ENCODE peak calls at places on chromosomes 12 and 14, in four cellular contexts. One of them, this sample, is unnamed. For H3K4me1 and H3K27me3, the result is how much of the 10 kb centered on the place peaks cover.

GRCh38 chr12:68613209-68613904 is 2.7 kb downstream of the RAP1B start:
- DNase-seq in hepatocyte: peak
- DNase-seq in Karpas-422: peak
- DNase-seq in K562: peak
- DNase-seq in this sample: no peak

GRCh38 chr12:130357241-130357640 is 19.6 kb downstream of the PIWIL1 start:
- DNase-seq in hepatocyte: no peak
- DNase-seq in Karpas-422: peak
- DNase-seq in K562: no peak
- DNase-seq in this sample: no peak

GRCh38 chr14:102778616-102779351 is 1.5 kb downstream of the TRAF3 start:
- DNase-seq in hepatocyte: no peak
- DNase-seq in Karpas-422: peak
- DNase-seq in K562: peak
- DNase-seq in this sample: no peak

GRCh38 chr14:76186318-76187027 is 34.8 kb downstream of the GPATCH2L start:
- DNase-seq in hepatocyte: peak
- DNase-seq in Karpas-422: no peak
- DNase-seq in K562: no peak
- DNase-seq in this sample: no peak

GRCh38 chr14:53004976-53005375 is 54.1 kb upstream of the FERMT2 start:
- DNase-seq in hepatocyte: no peak
- DNase-seq in Karpas-422: no peak
- DNase-seq in K562: no peak
- DNase-seq in this sample: no peak

GRCh38 chr14:31953210-31953609 is 123.9 kb upstream of the ARHGAP5 start:
- DNase-seq in hepatocyte: no peak
- DNase-seq in Karpas-422: no peak
- DNase-seq in K562: no peak
- DNase-seq in this sample: no peak

GRCh38 chr12:2035421-2036080 is 17.2 kb upstream of the CACNA1C start:
- DNase-seq in hepatocyte: no peak
- DNase-seq in Karpas-422: no peak
- DNase-seq in K562: no peak
- DNase-seq in this sample: no peak

GRCh38 chr14:106115401-106115800 is 589.0 kb downstream of the TMEM121 start:
- DNase-seq in hepatocyte: no peak
- DNase-seq in Karpas-422: no peak
- DNase-seq in K562: no peak
- DNase-seq in this sample: no peak

GRCh38 chr14:71206123-71206522 is 298.9 kb downstream of the PCNX1 start:
- DNase-seq in hepatocyte: no peak
- DNase-seq in Karpas-422: no peak
- DNase-seq in K562: no peak
- DNase-seq in this sample: no peak

GRCh38 chr14:22996823-22997301 is 13.1 kb downstream of the C14orf93 start:
- DNase-seq in hepatocyte: peak
- DNase-seq in Karpas-422: no peak
- DNase-seq in K562: peak
- DNase-seq in this sample: no peak

GRCh38 chr14:77043984-77044485 is 15.5 kb upstream of the IRF2BPL start:
- DNase-seq in hepatocyte: no peak
- DNase-seq in Karpas-422: no peak
- DNase-seq in K562: peak
- DNase-seq in this sample: peak

GRCh38 chr12:49843871-49844437 is 1.0 kb upstream of the BCDIN3D start:
- DNase-seq in hepatocyte: no peak
- DNase-seq in Karpas-422: no peak
- DNase-seq in K562: no peak
- DNase-seq in this sample: no peak
- H3K4me1 ChIP-seq in hepatocyte: under half
- H3K4me1 ChIP-seq in Karpas-422: under half
- H3K4me1 ChIP-seq in K562: under half
- H3K4me1 ChIP-seq in this sample: under half

GRCh38 chr12:131610891-131611290 is 100.0 kb upstream of the SFSWAP start:
- DNase-seq in hepatocyte: no peak
- DNase-seq in Karpas-422: no peak
- DNase-seq in K562: no peak
- DNase-seq in this sample: no peak

GRCh38 chr12:131607658-131608447 is 103.0 kb upstream of the SFSWAP start:
- DNase-seq in hepatocyte: no peak
- DNase-seq in Karpas-422: no peak
- DNase-seq in K562: no peak
- DNase-seq in this sample: no peak

GRCh38 chr12:131609762-131610161 is 101.1 kb upstream of the SFSWAP start:
- DNase-seq in hepatocyte: no peak
- DNase-seq in Karpas-422: no peak
- DNase-seq in K562: no peak
- DNase-seq in this sample: no peak

GRCh38 chr12:131610181-131610580 is 100.7 kb upstream of the SFSWAP start:
- DNase-seq in hepatocyte: no peak
- DNase-seq in Karpas-422: no peak
- DNase-seq in K562: no peak
- DNase-seq in this sample: no peak

GRCh38 chr12:131608740-131609665 is 101.9 kb upstream of the SFSWAP start:
- DNase-seq in hepatocyte: peak
- DNase-seq in Karpas-422: peak
- DNase-seq in K562: peak
- DNase-seq in this sample: peak
- H3K27me3 ChIP-seq in hepatocyte: under half
- H3K27me3 ChIP-seq in Karpas-422: under half
- H3K27me3 ChIP-seq in K562: under half
- H3K27me3 ChIP-seq in this sample: under half

DNA sequence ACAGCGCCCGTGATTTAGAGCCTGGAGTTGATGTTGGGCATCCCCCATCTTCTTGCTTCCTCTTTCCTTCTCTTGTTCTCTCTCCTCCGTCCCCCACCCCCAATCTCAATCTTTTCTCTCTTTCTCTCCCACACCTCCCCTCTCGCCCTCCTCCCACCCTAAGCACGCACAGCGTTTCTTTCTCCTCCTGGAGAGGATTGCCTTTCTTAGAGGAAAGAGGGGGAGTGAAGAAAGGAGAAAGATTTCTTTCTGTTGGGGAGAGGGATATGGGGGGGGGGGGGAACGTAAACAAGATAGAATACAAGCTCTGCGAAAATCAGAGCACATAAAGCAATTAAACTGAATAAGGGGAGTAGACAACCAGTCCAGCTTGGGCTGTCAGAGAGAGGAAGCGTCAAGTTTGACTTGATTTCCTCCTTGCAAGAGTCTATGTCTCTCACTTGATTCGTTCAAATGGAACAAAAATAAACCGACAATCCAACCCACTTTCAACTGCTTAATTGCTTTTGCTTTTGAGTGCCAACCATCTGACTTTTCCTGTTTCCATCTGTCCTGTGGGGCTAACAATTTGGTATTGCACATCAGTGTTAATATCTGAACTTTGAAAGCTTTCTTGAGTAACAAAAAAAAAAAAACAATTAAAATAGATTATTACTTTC is 852 bp downstream of the SYT1 start:
- DNase-seq in hepatocyte: no peak
- DNase-seq in Karpas-422: no peak
- DNase-seq in K562: no peak
- DNase-seq in this sample: no peak
- H3K27ac ChIP-seq in hepatocyte: no peak
- H3K27ac ChIP-seq in Karpas-422: no peak
- H3K27ac ChIP-seq in K562: no peak
- H3K27ac ChIP-seq in this sample: peak

GRCh38 chr12:27965966-27966365 is 6.6 kb downstream of the PTHLH start:
- DNase-seq in hepatocyte: no peak
- DNase-seq in Karpas-422: no peak
- DNase-seq in K562: no peak
- DNase-seq in this sample: no peak

GRCh38 chr12:27969011-27969900 is 3.3 kb downstream of the PTHLH start:
- DNase-seq in hepatocyte: peak
- DNase-seq in Karpas-422: no peak
- DNase-seq in K562: no peak
- DNase-seq in this sample: no peak

GRCh38 chr12:27965411-27965810 is 7.1 kb downstream of the PTHLH start:
- DNase-seq in hepatocyte: no peak
- DNase-seq in Karpas-422: no peak
- DNase-seq in K562: no peak
- DNase-seq in this sample: no peak

GRCh38 chr12:27966870-27967269 is 5.7 kb downstream of the PTHLH start:
- DNase-seq in hepatocyte: peak
- DNase-seq in Karpas-422: no peak
- DNase-seq in K562: peak
- DNase-seq in this sample: peak

DNA sequence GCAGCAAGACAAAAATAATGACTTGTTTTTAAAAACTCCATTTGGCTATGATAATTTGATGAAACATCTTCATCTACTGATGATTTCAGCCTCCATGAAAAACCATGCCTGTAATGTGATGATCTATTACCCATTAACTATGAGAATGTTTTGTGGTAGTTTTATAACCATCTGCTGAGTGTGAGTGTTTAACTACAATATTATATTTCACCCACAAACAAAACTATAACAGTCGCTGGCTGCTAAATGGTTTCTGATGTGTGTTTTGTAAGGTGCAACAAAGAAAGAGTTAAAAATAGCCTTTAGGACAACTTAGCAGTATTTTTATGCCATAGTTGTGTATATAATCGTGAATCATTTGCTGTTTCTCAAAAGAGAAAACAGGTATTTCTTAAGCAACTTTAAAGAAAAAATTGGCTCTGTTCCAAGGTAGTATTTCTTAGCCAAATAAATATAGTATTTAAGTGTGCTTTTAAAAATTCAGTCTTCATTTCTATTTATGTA is 4.9 kb downstream of the PTHLH start:
- DNase-seq in hepatocyte: no peak
- DNase-seq in Karpas-422: no peak
- DNase-seq in K562: no peak
- DNase-seq in this sample: peak
- H3K4me1 ChIP-seq in hepatocyte: under half
- H3K4me1 ChIP-seq in Karpas-422: under half
- H3K4me1 ChIP-seq in K562: under half
- H3K4me1 ChIP-seq in this sample: under half

GRCh38 chr12:4911316-4911994 is 1.8 kb downstream of the KCNA1 start:
- DNase-seq in hepatocyte: no peak
- DNase-seq in Karpas-422: no peak
- DNase-seq in K562: no peak
- DNase-seq in this sample: no peak
- H3K27me3 ChIP-seq in hepatocyte: half or more
- H3K27me3 ChIP-seq in Karpas-422: under half
- H3K27me3 ChIP-seq in K562: under half
- H3K27me3 ChIP-seq in this sample: under half

DNA sequence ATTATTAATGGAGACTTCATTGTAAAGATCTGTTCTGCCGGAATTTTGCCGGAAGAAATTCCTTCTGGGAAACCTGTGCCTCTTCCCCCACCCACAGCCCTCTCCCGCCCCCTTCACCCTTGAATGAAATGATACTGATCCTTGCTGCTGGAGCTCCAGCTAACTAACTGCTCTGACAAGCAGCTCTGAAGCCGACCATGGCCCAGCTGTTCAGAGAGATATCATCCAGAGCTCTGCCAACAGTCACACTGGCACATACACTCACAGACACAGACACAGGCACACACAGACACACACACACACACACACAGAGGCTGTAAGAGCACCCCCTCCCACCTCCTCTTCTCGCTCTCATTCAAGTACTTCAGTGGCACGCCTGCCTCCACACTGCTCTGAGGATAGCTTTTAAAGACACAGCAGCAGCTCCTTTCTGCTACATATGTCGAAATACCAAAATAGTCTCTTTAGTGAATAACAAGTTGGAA is 88.6 kb downstream of the R3HDM2 start:
- DNase-seq in hepatocyte: peak
- DNase-seq in Karpas-422: no peak
- DNase-seq in K562: peak
- DNase-seq in this sample: peak
- H3K27ac ChIP-seq in hepatocyte: no peak
- H3K27ac ChIP-seq in Karpas-422: no peak
- H3K27ac ChIP-seq in K562: no peak
- H3K27ac ChIP-seq in this sample: no peak

DNA sequence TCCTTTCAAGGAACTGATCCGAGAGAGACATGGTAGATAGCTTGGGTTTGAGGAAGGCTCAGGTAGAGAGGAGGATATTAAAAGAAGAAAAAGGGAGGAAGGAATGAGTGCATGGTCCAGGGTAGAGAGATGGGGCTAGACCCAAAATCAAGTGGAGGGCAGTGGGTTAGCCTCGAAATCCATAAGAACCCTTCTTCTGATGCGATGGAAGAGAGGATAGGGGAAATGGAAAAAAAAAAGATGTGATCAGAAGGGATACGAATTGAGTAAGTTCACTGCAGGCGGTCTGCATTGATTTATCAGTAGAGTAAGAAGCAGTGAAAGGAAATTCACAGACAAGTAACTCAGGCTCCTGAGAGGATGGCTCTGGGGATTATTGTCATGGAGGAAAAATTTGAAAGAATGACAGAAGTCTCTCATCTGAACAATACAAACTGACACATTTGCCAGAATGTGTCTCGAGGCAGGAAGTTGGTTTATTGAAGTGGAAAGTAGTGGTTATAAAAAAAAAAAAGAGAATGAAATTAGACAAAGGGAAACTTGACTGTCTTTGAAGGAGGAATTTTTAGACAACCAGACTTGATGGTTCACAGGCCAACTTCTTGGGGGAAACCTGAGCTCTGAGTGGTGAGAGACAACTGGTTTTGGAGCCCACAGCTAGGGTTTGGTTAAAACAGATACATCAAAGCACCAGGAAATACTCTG is 10.2 kb downstream of the PPFIBP1 start:
- DNase-seq in hepatocyte: no peak
- DNase-seq in Karpas-422: no peak
- DNase-seq in K562: no peak
- DNase-seq in this sample: no peak
- H3K4me1 ChIP-seq in hepatocyte: under half
- H3K4me1 ChIP-seq in Karpas-422: under half
- H3K4me1 ChIP-seq in K562: under half
- H3K4me1 ChIP-seq in this sample: under half

This sample was measured in SJCRH30.